ENCODE peak calls at places on chromosome 9, in four cellular contexts. M, O, K and N are unnamed samples.

GRCh38 chr9:82606761-82607382 is 456.1 kb downstream of the RASEF start:
- DNase-seq in M (no peak), O (peak), K (no peak), N (peak)

GRCh38 chr9:112665347-112665746 is 52.6 kb downstream of the INIP start:
- DNase-seq in M (no peak), O (no peak), K (no peak), N (no peak)

GRCh38 chr9:130197888-130198287 is 25.7 kb downstream of the NCS1 start:
- DNase-seq in M (no peak), O (no peak), K (no peak), N (no peak)

GRCh38 chr9:136380381-136380780 is 6.9 kb upstream of the CARD9 start:
- DNase-seq in M (no peak), O (no peak), K (no peak), N (no peak)

GRCh38 chr9:77215874-77216273 is 38.5 kb downstream of the VPS13A start:
- DNase-seq in M (no peak), O (peak), K (no peak), N (peak)

GRCh38 chr9:82247318-82247717 is 258.7 kb downstream of the SPATA31D1 start:
- DNase-seq in M (no peak), O (no peak), K (no peak), N (no peak)

GRCh38 chr9:125343518-125344284 is 82.1 kb downstream of the GAPVD1 start:
- DNase-seq in M (no peak), O (no peak), K (no peak), N (no peak)

GRCh38 chr9:136239963-136240330 is 5.7 kb downstream of the QSOX2 start:
- DNase-seq in M (no peak), O (no peak), K (no peak), N (no peak)

GRCh38 chr9:32010322-32010721 is 374.1 kb upstream of the ACO1 start:
- DNase-seq in M (no peak), O (no peak), K (no peak), N (no peak)

GRCh38 chr9:13815001-13815400 is 498.9 kb downstream of the NFIB start:
- DNase-seq in M (no peak), O (no peak), K (no peak), N (no peak)